ENCODE peak calls at places on chromosomes 2 and 18, in five cellular contexts. J is psoas muscle, L is brain microvascular endothelial cell, W is GM06990, E is thoracic aorta. A is an unnamed sample.

GRCh38 chr2:180924078-180924477 is 56.3 kb upstream of the UBE2E3 start:
- DNase-seq in J (no peak), L (no peak), W (no peak), E (no peak), A (no peak)

GRCh38 chr2:1854747-1855146 is 110.4 kb upstream of the PXDN start:
- DNase-seq in J (no peak), L (peak), W (no peak), E (no peak), A (peak)

GRCh38 chr18:25674183-25674582 is 322.2 kb upstream of the ZNF521 start:
- DNase-seq in J (no peak), L (no peak), W (no peak), E (no peak), A (no peak)

GRCh38 chr2:237075749-237076599 is 9.7 kb upstream of the COPS8 start:
- DNase-seq in J (no peak), L (no peak), W (no peak), E (no peak), A (peak)

GRCh38 chr18:79566841-79567370 is 112.7 kb upstream of the CTDP1 start:
- DNase-seq in J (peak), L (no peak), W (no peak), E (no peak), A (no peak)

GRCh38 chr2:91442246-91442905 is 2750.9 kb downstream of the RPIA start:
- DNase-seq in J (peak), L (no peak), W (peak), E (no peak), A (no peak)

GRCh38 chr2:167052825-167053224 is 164.5 kb downstream of the XIRP2 start:
- DNase-seq in J (no peak), L (peak), W (no peak), E (no peak), A (peak)

GRCh38 chr2:142586693-142587432 is 290.6 kb upstream of the KYNU start:
- DNase-seq in J (no peak), L (no peak), W (no peak), E (no peak), A (no peak)

GRCh38 chr2:231039294-231039664 is 2.0 kb downstream of the C2orf72 start:
- DNase-seq in J (no peak), L (no peak), W (no peak), E (no peak), A (no peak)

GRCh38 chr2:222399038-222399783 is 25.1 kb upstream of the SGPP2 start:
- DNase-seq in J (no peak), L (no peak), W (no peak), E (no peak), A (no peak)

GRCh38 chr18:48923746-48924580 is 26.8 kb downstream of the SMAD7 start:
- DNase-seq in J (no peak), L (no peak), W (no peak), E (no peak), A (peak)

GRCh38 chr2:63692002-63692606 is 103.3 kb downstream of the MDH1 start:
- DNase-seq in J (no peak), L (peak), W (no peak), E (no peak), A (peak)

GRCh38 chr2:195573314-195573713 is 83.7 kb upstream of the SLC39A10 start:
- DNase-seq in J (no peak), L (no peak), W (no peak), E (no peak), A (no peak)

GRCh38 chr2:5825686-5826085 is 133.5 kb downstream of the SOX11 start:
- DNase-seq in J (no peak), L (no peak), W (no peak), E (no peak), A (no peak)

GRCh38 chr2:23380562-23381065 is 4.4 kb upstream of the KLHL29 start:
- DNase-seq in J (no peak), L (no peak), W (peak), E (no peak), A (peak)

GRCh38 chr18:13061630-13062189 is 70.5 kb downstream of the CEP192 start:
- DNase-seq in J (no peak), L (no peak), W (no peak), E (no peak), A (no peak)

GRCh38 chr2:233928594-233929351 is 11.6 kb downstream of the TRPM8 start:
- DNase-seq in J (no peak), L (peak), W (no peak), E (no peak), A (peak)

GRCh38 chr18:35030234-35030989 is 10.8 kb upstream of the MAPRE2 start:
- DNase-seq in J (no peak), L (no peak), W (no peak), E (no peak), A (no peak)

GRCh38 chr2:182426915-182427233 is at the start of gene PDE1A:
- DNase-seq in J (no peak), L (no peak), W (no peak), E (no peak), A (peak)
- H3K4me3 ChIP-seq in J (peak), L (no peak), W (no peak), E (peak), A (peak)

DNA sequence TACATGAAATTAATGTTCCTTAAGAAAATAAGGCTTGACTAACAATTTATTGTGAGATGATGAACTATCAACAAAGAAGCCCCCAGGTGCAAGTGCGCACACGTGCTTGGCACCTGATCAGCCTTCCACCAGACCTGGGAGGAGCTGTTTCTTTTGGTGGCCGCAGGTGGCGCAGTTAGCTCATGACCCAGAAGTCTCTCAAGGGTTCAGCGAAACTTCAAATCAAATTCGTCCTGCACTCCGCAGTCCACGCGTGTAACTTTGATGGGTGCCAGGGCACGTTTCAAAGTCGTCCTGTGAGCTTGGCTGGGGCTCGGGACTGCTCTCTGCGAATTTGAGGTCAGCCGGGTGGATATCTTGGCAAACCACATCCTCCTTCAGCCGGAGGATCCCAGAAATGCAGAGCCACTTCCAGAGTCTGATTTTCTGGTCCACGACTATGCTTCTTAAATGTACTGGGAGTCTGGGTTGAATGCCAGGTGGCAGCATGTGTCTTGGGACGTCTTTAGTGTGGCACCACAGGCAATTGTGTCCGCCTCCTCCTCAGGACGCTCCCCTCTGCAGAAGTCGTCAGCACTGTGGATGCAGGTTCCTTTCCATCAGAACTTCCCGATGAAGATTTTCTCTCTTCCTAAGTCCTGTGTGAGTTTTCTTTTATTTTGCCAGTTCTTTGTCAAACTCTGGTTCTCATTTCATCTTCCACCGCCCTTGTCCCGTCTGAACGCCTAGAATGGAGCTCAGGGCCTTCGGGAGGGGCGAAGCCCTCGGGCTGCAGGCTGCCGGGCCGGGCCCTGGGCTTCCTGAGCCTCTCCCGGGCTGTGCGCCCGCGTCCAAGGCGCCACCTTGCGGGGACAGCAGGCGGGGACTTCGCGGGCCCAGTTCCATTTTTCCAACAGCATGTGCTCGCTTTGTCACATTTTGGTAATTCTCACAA is 61.3 kb upstream of the RAPGEF4 start:
- DNase-seq in J (peak), L (peak), W (peak), E (no peak), A (peak)
- TF ChIP-seq CTCF in J (peak), L (peak), W (peak), E (peak), A (peak)

GRCh38 chr2:159903404-159904126 is 105.6 kb upstream of the CD302 start:
- DNase-seq in J (no peak), L (peak), W (peak), E (no peak), A (peak)

GRCh38 chr2:159904565-159905281 is 106.7 kb upstream of the CD302 start:
- DNase-seq in J (peak), L (no peak), W (peak), E (no peak), A (peak)

GRCh38 chr2:159900343-159900742 is 102.3 kb upstream of the CD302 start:
- DNase-seq in J (no peak), L (no peak), W (no peak), E (no peak), A (no peak)

GRCh38 chr2:159904127-159904564 is 106.1 kb upstream of the CD302 start:
- DNase-seq in J (peak), L (no peak), W (no peak), E (no peak), A (no peak)

GRCh38 chr2:159902722-159903121 is 104.7 kb upstream of the CD302 start:
- DNase-seq in J (no peak), L (no peak), W (no peak), E (no peak), A (peak)
- H3K4me3 ChIP-seq in J (no peak), L (no peak), W (peak), E (no peak), A (no peak)

GRCh38 chr2:71563872-71564271 is 110.5 kb downstream of the DYSF start:
- DNase-seq in J (no peak), L (no peak), W (no peak), E (no peak), A (no peak)

GRCh38 chr2:71564790-71565189 is 111.4 kb downstream of the DYSF start:
- DNase-seq in J (no peak), L (no peak), W (no peak), E (no peak), A (no peak)

GRCh38 chr2:71562518-71562917 is 109.2 kb downstream of the DYSF start:
- DNase-seq in J (no peak), L (no peak), W (no peak), E (no peak), A (peak)

GRCh38 chr2:71566271-71566858 is 113.0 kb downstream of the DYSF start:
- DNase-seq in J (no peak), L (no peak), W (no peak), E (no peak), A (peak)

GRCh38 chr2:71564361-71564760 is 111.0 kb downstream of the DYSF start:
- DNase-seq in J (no peak), L (no peak), W (no peak), E (no peak), A (no peak)
- TF ChIP-seq CTCF in J (no peak), L (no peak), W (no peak), E (no peak), A (no peak)

GRCh38 chr2:80303825-80304521 is 579 bp downstream of the LRRTM1 start:
- DNase-seq in J (no peak), L (no peak), W (no peak), E (no peak), A (no peak)
- H3K4me3 ChIP-seq in J (peak), L (peak), W (no peak), E (peak), A (no peak)

DNA sequence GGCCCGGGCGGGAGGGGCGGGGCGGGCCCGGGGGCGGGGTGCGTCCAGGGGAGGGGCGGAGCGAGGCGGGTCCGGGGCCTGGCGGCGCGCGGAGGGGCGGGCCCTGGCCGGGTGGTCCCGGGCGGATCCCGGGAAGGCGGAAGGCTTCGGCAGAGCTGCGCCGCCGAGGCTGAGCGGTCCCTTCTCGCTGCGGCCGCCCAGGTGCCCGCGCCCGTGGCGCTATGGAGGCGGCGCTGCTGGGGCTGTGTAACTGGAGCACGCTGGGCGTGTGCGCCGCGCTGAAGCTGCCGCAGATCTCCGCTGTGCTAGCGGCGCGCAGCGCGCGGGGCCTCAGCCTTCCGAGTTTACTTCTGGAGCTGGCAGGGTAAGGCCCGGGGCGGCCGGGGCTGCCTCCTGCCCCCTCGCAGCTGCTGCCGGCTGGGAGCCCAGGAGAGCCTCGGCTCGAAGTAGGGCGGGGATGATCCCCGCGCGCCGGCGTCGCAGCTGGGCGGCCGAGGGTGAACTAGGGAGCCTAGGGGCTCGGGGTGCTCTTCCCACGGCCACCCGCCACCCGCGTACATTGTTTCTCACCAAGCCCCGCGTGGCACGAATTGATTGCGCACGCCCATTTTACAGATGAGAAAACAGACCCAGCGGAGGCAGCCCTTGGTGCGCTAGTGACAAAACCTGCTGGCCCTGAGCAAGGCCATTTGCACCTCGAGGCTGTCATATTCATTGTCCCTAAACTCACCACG is at the start of gene SLC66A3:
- DNase-seq in J (no peak), L (peak), W (peak), E (peak), A (peak)
- TF ChIP-seq CTCF in J (peak), L (no peak), W (no peak), E (peak), A (no peak)

GRCh38 chr2:66430195-66430905 is 4.6 kb upstream of the MEIS1 start:
- DNase-seq in J (no peak), L (no peak), W (no peak), E (no peak), A (no peak)

GRCh38 chr2:66430906-66431619 is 3.9 kb upstream of the MEIS1 start:
- DNase-seq in J (no peak), L (no peak), W (no peak), E (no peak), A (no peak)

GRCh38 chr2:66428986-66429612 is 5.8 kb upstream of the MEIS1 start:
- DNase-seq in J (no peak), L (peak), W (no peak), E (no peak), A (peak)

GRCh38 chr2:66426250-66427064 is 8.5 kb upstream of the MEIS1 start:
- DNase-seq in J (no peak), L (no peak), W (no peak), E (no peak), A (no peak)

DNA sequence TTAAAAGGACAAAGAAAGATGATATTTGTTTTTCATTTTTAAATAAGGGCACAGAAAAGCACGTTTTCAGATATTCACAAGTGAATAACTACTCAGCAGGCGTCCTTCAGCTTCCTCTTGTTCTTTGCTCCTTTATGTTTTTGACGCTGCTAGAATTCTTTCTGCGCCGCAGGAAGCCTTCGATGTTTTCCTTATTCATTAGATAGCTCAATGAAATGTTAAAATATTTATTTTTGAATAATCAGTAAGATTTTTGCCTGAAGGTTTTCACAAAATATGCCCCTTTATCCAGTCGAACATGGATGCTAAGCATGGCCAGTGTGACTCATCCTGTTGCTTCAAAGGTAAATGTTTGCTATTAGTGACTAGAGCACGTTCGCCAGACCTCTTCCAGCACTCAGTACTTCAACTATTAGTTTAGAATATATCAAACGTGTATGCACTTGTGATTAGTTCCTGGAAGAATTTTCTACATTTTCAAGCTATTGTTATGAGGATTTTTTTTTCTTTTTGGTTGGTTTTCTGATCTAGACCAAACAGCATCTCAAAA is 7.6 kb upstream of the MEIS1 start:
- DNase-seq in J (no peak), L (no peak), W (no peak), E (no peak), A (no peak)
- H3K4me3 ChIP-seq in J (no peak), L (no peak), W (no peak), E (no peak), A (no peak)

DNA sequence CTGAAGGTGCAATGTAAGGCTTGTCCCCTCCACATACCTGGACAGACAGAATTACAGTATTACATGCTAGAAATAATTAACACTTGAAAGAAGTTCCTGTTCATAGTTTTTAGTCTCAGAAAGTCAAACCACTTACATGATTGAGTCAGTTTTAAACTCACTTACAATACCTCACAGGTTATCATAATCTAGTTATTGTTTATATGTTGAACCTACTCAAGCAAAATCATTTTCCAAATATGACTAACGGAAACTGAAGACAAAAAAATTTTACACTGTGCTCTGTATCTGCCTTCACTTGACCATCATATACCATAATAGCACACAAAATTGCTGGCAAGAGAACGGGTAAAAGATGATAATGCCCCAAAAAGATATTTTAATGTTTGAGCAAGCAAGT is 78.5 kb downstream of the ATL2 start:
- DNase-seq in J (no peak), L (no peak), W (no peak), E (no peak), A (no peak)
- TF ChIP-seq CTCF in J (no peak), L (no peak), W (no peak), E (no peak), A (no peak)

DNA sequence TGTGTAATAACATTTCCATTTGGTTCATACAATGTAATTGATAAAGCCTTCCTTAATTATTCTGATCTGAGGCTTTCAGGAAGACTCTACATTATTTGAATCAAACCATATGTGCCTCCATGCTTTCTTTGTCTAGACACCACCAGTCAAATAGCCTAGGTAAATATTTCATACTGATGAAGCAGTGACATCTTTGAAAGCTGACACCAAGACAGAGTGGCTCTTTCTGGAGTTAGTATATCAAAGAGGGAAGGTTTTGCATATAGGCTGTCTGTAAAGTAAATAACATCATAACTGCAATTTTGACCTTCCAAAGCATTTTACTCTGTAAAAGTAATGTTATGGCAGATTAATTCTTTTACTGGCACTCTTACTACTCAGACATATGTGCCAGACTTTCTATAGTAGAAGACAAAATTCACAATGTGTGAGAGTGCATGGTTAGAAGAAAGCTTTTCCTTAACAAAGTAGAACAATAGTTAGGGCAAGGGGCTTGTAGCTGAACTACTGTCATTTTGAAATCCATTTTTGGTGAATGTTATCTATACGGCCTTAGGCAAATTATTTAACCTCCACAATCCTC is 177.3 kb downstream of the ERBB4 start:
- DNase-seq in J (no peak), L (no peak), W (no peak), E (no peak), A (no peak)
- H3K4me3 ChIP-seq in J (no peak), L (no peak), W (no peak), E (peak), A (no peak)

GRCh38 chr2:169690958-169691357 is 3.2 kb downstream of the CFAP210 start:
- DNase-seq in J (no peak), L (no peak), W (no peak), E (no peak), A (no peak)

GRCh38 chr2:169694113-169694893 is at the start of the genes CFAP210 and PHOSPHO2:
- DNase-seq in J (peak), L (peak), W (peak), E (peak), A (peak)

GRCh38 chr2:169694894-169695260 is 608 bp downstream of the PHOSPHO2 start:
- DNase-seq in J (no peak), L (no peak), W (no peak), E (no peak), A (no peak)

GRCh38 chr2:169696381-169696780 is 2.1 kb downstream of the PHOSPHO2 start:
- DNase-seq in J (no peak), L (no peak), W (no peak), E (no peak), A (no peak)

DNA sequence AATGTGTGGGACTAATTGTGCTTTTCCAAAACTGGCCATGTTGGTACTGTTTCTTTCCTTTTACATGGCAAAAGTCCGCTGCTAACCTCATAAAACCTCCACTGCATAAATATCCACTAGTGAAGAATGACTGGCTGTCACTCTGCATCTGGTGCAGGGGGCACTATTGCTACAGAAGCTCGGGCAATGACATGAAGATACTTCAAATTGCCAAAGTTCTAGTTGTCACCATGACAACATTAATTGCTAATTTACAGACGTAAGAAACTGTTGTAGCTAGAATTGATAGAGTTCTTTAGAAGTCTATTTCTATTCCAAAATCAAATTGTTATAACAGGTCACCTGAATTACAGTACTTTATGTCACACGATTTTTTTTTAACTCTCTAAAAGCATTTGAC is 861 bp downstream of the CFAP210 start:
- DNase-seq in J (no peak), L (no peak), W (no peak), E (no peak), A (no peak)
- TF ChIP-seq CTCF in J (no peak), L (peak), W (peak), E (no peak), A (peak)